ENCODE peak calls at places on chromosome 13, in five cellular contexts. Z is HCT116, M is K562, R is H1, H is GM12878. P is an unnamed sample.

GRCh38 chr13:38213307-38213706 is 136.3 kb upstream of the UFM1 start:
- DNase-seq in M (no peak), H (no peak), Z (no peak), R (no peak), P (no peak)

GRCh38 chr13:75473472-75473871 is 8.5 kb downstream of the TBC1D4 start:
- DNase-seq in H (no peak), R (no peak), Z (no peak), M (no peak), P (no peak)

GRCh38 chr13:95710313-95710712 is 33.4 kb downstream of the DNAJC3 start:
- DNase-seq in Z (no peak), R (no peak), H (no peak), M (no peak), P (no peak)

GRCh38 chr13:59477011-59477410 is 686.7 kb downstream of the DIAPH3 start:
- DNase-seq in M (peak), H (no peak), R (no peak), Z (peak), P (peak)

GRCh38 chr13:21055016-21055415 is 6.4 kb downstream of the LATS2 start:
- DNase-seq in H (no peak), M (no peak), R (no peak), Z (no peak), P (no peak)

GRCh38 chr13:95323930-95324662 is 22.8 kb upstream of the ABCC4 start:
- DNase-seq in H (no peak), M (no peak), Z (no peak), R (no peak), P (no peak)

GRCh38 chr13:85828094-85828684 is 29.0 kb upstream of the SLITRK6 start:
- DNase-seq in H (no peak), Z (peak), R (no peak), M (no peak), P (peak)

GRCh38 chr13:21465710-21466160 is 6.6 kb upstream of the ZDHHC20 start:
- DNase-seq in H (no peak), Z (no peak), M (no peak), R (peak), P (peak)

GRCh38 chr13:49220035-49220855 is at the start of gene MLNR:
- DNase-seq in M (peak), Z (no peak), R (peak), H (no peak), P (peak)

GRCh38 chr13:30685320-30685859 is 50.0 kb upstream of the ALOX5AP start:
- DNase-seq in H (no peak), Z (no peak), M (no peak), R (no peak), P (no peak)

GRCh38 chr13:31927219-31927653 is 104.3 kb upstream of the FRY start:
- DNase-seq in H (no peak), Z (no peak), M (no peak), R (no peak), P (peak)

GRCh38 chr13:52411629-52412028 is 5.7 kb upstream of the THSD1 start:
- DNase-seq in H (peak), M (no peak), Z (no peak), R (no peak), P (no peak)

GRCh38 chr13:66492479-66492878 is 737.7 kb downstream of the PCDH9 start:
- DNase-seq in H (no peak), Z (peak), R (no peak), M (peak), P (peak)

GRCh38 chr13:42750858-42751257 is 30.5 kb upstream of the FAM216B start:
- DNase-seq in Z (no peak), M (no peak), R (no peak), H (no peak), P (no peak)

GRCh38 chr13:21822029-21822428 is 151.2 kb downstream of the FGF9 start:
- DNase-seq in Z (no peak), M (no peak), H (no peak), R (no peak), P (no peak)

GRCh38 chr13:90498816-90499215 is 848.7 kb upstream of the MIR17HG start:
- DNase-seq in M (no peak), H (no peak), R (no peak), Z (no peak), P (no peak)

GRCh38 chr13:95201814-95202521 is 99.3 kb downstream of the ABCC4 start:
- DNase-seq in M (no peak), Z (no peak), R (no peak), H (no peak), P (no peak)

GRCh38 chr13:32530841-32531253 is 7.7 kb downstream of the N4BP2L2 start:
- DNase-seq in Z (no peak), M (no peak), H (peak), R (no peak), P (no peak)

GRCh38 chr13:56615572-56615971 is 525.1 kb upstream of the PRR20A start:
- DNase-seq in H (no peak), Z (no peak), M (no peak), R (no peak), P (no peak)

GRCh38 chr13:112790735-112791641 is 101.2 kb downstream of the ATP11A start:
- DNase-seq in R (peak), Z (no peak), H (no peak), M (no peak), P (no peak)

GRCh38 chr13:99959538-99960230 is 11.9 kb downstream of the ZIC5 start:
- DNase-seq in H (no peak), R (peak), Z (no peak), M (no peak), P (no peak)

GRCh38 chr13:109821038-109821545 is 34.7 kb upstream of the IRS2 start:
- DNase-seq in Z (no peak), R (no peak), M (no peak), H (no peak), P (no peak)

GRCh38 chr13:25335856-25336255 is 34.4 kb downstream of the NUP58 start:
- DNase-seq in R (no peak), H (no peak), M (no peak), Z (no peak), P (no peak)

GRCh38 chr13:29361716-29362115 is 233.8 kb downstream of the SLC7A1 start:
- DNase-seq in Z (no peak), H (no peak), M (no peak), R (no peak), P (no peak)

GRCh38 chr13:51532736-51533197 is 51.5 kb upstream of the WDFY2 start:
- DNase-seq in R (no peak), H (no peak), Z (no peak), M (no peak), P (no peak)

GRCh38 chr13:48656621-48657020 is 2.9 kb downstream of the CYSLTR2 start:
- DNase-seq in Z (no peak), R (no peak), M (no peak), H (no peak), P (peak)

GRCh38 chr13:102226591-102226990 is 175.3 kb downstream of the FGF14 start:
- DNase-seq in Z (no peak), H (no peak), R (no peak), M (no peak), P (no peak)

GRCh38 chr13:112783135-112783945 is 93.5 kb downstream of the ATP11A start:
- DNase-seq in R (peak), M (no peak), Z (no peak), H (no peak), P (no peak)

GRCh38 chr13:100399455-100399854 is 189.1 kb downstream of the GGACT start:
- DNase-seq in R (no peak), M (no peak), Z (no peak), H (no peak), P (no peak)

GRCh38 chr13:94968040-94968756 is 255.9 kb upstream of the SOX21 start:
- DNase-seq in M (no peak), H (no peak), R (peak), Z (no peak), P (no peak)

GRCh38 chr13:24693862-24694471 is 13.8 kb downstream of the ATP12A start:
- DNase-seq in M (peak), Z (peak), H (no peak), R (peak), P (peak)

GRCh38 chr13:96993660-96994029 is 631 bp downstream of the OXGR1 start:
- DNase-seq in Z (no peak), M (no peak), R (no peak), H (no peak), P (no peak)
- TF ChIP-seq SP1 in Z (no peak), M (no peak), R (no peak), H (no peak), P (no peak)

GRCh38 chr13:26718146-26718545 is 42.4 kb downstream of the GPR12 start:
- DNase-seq in M (no peak), R (no peak), H (no peak), Z (no peak), P (no peak)

GRCh38 chr13:26719356-26719945 is 41.1 kb downstream of the GPR12 start:
- DNase-seq in R (no peak), M (peak), Z (no peak), H (no peak), P (no peak)

GRCh38 chr13:26718872-26719271 is 41.7 kb downstream of the GPR12 start:
- DNase-seq in R (no peak), H (no peak), M (no peak), Z (no peak), P (no peak)

GRCh38 chr13:26721251-26721939 is 39.2 kb downstream of the GPR12 start:
- DNase-seq in M (no peak), Z (no peak), R (no peak), H (no peak), P (no peak)

GRCh38 chr13:26722321-26722720 is 38.3 kb downstream of the GPR12 start:
- DNase-seq in R (no peak), H (no peak), M (no peak), Z (no peak), P (no peak)
- H3K4me3 ChIP-seq in R (no peak), H (no peak), M (no peak), Z (no peak), P (no peak)

DNA sequence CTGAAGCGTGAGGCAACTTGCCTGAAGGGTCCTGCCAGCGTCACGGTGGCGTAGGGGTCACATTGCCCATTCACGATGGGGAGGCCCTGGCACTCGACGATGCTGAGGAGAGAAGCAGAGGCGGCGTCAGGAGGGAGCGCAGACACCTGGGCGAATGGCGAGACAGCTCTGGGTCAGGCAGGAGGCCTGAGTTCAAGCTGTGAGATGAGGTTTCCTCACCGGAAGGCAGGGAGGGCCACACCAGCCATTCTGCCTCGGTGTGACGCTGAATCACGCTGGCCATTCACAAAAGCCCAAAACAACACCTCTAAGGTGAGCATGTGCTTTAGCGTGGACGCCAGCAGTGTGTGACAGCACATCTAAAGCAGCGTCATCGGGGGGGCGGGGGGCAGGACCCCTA is 54.0 kb upstream of the C13orf46 start:
- DNase-seq in Z (no peak), M (no peak), H (no peak), R (no peak), P (no peak)
- TF ChIP-seq SP1 in Z (no peak), M (no peak), H (no peak), R (no peak), P (no peak)

GRCh38 chr13:114100446-114101320 is 31.7 kb downstream of the RASA3 start:
- DNase-seq in H (no peak), R (no peak), M (no peak), Z (no peak), P (no peak)

GRCh38 chr13:114097893-114098688 is 34.3 kb downstream of the RASA3 start:
- DNase-seq in Z (no peak), M (no peak), R (no peak), H (no peak), P (no peak)

GRCh38 chr13:114099918-114100445 is 32.4 kb downstream of the RASA3 start:
- DNase-seq in Z (peak), R (peak), H (no peak), M (no peak), P (peak)

GRCh38 chr13:114097504-114097892 is 34.9 kb downstream of the RASA3 start:
- DNase-seq in R (no peak), Z (no peak), H (no peak), M (no peak), P (no peak)

GRCh38 chr13:114099191-114099590 is 33.2 kb downstream of the RASA3 start:
- DNase-seq in M (peak), Z (peak), H (no peak), R (no peak), P (peak)
- H3K4me3 ChIP-seq in M (no peak), Z (no peak), H (no peak), R (no peak), P (no peak)

DNA sequence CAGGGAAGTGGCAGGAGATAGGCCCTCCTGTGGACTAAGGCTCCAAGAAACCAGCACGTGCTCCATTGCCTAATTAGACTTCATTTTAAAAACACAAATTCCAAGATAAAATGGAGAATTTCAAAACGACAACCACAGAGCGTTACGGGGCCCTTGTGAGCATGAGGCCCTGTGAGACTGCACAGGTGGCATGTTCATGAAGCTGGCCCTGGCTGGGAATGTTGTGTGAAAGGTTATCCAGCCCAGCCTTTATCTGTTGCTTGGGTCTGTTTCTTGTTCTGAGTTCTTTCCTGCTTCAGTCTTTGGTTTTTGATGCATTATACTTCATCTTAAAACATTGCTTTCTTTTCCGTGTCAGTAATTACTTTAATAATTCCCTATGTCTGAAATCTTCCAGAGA is 99.0 kb downstream of the LACC1 start:
- DNase-seq in H (no peak), Z (no peak), R (no peak), M (no peak), P (no peak)
- TF ChIP-seq SP1 in H (no peak), Z (no peak), R (no peak), M (no peak), P (no peak)

GRCh38 chr13:39597828-39598227 is 5.2 kb downstream of the LHFPL6 start:
- DNase-seq in H (no peak), R (no peak), Z (no peak), M (no peak), P (no peak)

GRCh38 chr13:39601636-39602035 is 1.4 kb downstream of the LHFPL6 start:
- DNase-seq in R (no peak), Z (no peak), M (no peak), H (no peak), P (no peak)

GRCh38 chr13:39600766-39601165 is 2.2 kb downstream of the LHFPL6 start:
- DNase-seq in H (no peak), R (peak), M (no peak), Z (no peak), P (no peak)

GRCh38 chr13:39602277-39602613 is 748 bp downstream of the LHFPL6 start:
- DNase-seq in R (no peak), Z (no peak), H (no peak), M (no peak), P (no peak)

DNA sequence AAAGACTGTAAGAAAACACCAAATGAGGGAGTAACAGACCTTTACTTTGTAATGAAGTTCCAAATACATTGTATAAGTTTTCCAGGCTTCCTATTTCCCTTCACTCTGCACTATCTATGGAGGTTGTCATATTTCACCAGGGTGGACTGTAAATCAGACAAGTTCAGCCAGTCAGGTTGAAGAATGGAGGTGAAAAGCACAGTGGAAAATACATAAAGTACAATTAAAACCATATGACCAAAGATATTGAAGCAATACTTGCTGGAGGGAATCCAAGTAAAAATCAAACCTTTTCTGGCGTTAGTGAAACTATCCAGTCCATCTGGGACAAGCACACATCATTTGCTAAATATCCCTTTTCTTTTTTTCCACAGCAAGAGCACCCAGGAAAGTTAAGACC is 3.2 kb downstream of the LHFPL6 start:
- DNase-seq in R (no peak), M (no peak), H (no peak), Z (no peak), P (no peak)
- H3K4me3 ChIP-seq in R (no peak), M (no peak), H (no peak), Z (no peak), P (no peak)

DNA sequence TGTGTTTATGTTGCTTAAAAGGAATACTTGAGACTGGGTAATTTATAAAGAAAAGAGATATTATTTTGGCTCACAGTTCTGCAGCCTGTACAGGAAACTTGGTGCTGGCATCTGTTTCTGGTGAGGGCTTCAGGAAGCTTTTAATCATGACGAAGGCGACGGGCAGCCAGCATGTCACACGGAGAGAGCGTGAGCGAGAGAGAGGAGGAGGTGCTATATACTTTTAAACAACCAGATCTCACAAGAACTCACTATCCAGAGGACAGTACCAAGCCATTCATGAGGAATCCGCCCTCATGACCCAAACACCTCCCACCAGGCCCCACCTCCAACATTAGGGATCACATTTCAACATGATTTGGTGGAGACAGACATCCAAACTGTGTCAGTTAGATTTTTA is 163.4 kb upstream of the TSC22D1 start:
- DNase-seq in R (no peak), H (no peak), M (no peak), Z (no peak), P (no peak)
- TF ChIP-seq SP1 in R (no peak), H (no peak), M (no peak), Z (no peak), P (no peak)

DNA sequence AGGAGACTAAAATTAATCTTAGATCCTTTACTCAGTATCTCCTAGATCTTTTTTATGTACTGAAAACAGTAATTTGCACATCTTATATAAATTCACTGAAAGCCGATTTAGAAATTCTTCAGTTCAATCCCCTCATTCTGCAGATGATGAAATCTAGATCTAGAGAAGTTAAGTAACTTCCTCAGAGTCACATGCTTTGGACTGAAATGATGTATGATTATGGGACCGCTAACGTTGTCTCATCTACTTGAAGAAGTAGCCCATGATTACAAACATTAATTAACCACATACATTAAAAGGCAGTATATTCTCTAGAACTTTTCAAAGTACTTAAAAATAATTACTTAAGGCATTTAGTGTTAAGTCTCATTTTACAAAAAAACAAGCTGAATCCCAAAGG is 37.8 kb downstream of the ELF1 start:
- DNase-seq in M (no peak), Z (no peak), H (no peak), R (no peak), P (no peak)
- H3K4me3 ChIP-seq in M (peak), Z (no peak), H (peak), R (no peak), P (no peak)

GRCh38 chr13:98459721-98460370 is 117.1 kb downstream of the STK24 start:
- DNase-seq in H (no peak), R (no peak), Z (no peak), M (no peak), P (no peak)

GRCh38 chr13:98462241-98462882 is 114.5 kb downstream of the STK24 start:
- DNase-seq in H (no peak), R (no peak), Z (no peak), M (no peak), P (no peak)

GRCh38 chr13:98461525-98462240 is 115.2 kb downstream of the STK24 start:
- DNase-seq in Z (no peak), H (no peak), R (no peak), M (no peak), P (no peak)

GRCh38 chr13:98459171-98459681 is 117.7 kb downstream of the STK24 start:
- DNase-seq in Z (no peak), R (no peak), M (no peak), H (no peak), P (no peak)

DNA sequence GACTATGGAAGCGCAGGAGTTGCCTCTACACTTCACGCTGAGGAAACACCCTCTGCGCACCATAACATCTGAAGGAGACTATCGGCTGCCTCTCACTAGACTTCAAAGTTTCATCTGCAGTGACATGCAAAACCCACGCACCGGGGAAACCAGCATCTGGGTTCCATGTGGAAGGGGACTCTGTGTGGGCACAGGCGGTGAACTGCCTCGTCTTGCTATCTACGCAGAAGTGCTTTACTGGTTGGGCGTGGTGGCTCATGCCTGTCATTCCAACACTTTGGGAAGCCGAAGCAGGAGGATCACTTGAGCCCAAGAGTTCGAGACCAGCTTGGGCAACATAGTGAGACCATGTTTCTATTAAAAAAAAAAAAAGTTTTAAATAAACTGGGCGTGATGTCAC is 116.4 kb downstream of the STK24 start:
- DNase-seq in Z (no peak), R (no peak), M (no peak), H (no peak), P (no peak)
- TF ChIP-seq SP1 in Z (no peak), R (no peak), M (no peak), H (no peak), P (no peak)